ENCODE peak calls at places on chromosome 11, in seven cellular contexts. One of them, this sample, is unnamed.
A peak's percentile ranks its signal among the peaks of the same experiment; 100 is the strongest.

GRCh38 chr11:121661796-121662508 is 209.2 kb upstream of the SORL1-AS1 start:
- DNase-seq in activated CD4-positive, alpha-beta T cell treated with anti-CD3 and anti-CD28 coated beads, Interleukin-2, amount 50 U/mL, for 1 hour: no peak
- DNase-seq in stimulated activated CD4-positive, alpha-beta T cell treated with anti-CD3 and anti-CD28 coated beads, TNF-alpha, amount 100 ng/mL, for 1 hour: no peak
- DNase-seq in T-helper 9 cell: no peak
- DNase-seq in naive B cell: no peak
- DNase-seq in activated naive CD4-positive, alpha-beta T cell treated with anti-CD3 and anti-CD28 coated beads, Interleukin-2, amount 50 U/mL, for 72 hours: no peak
- DNase-seq in HL-60: no peak
- DNase-seq in this sample: no peak

GRCh38 chr11:60700689-60701508 is 1.5 kb downstream of the MS4A8 start:
- DNase-seq in T-helper 9 cell: no peak
- DNase-seq in activated naive CD4-positive, alpha-beta T cell treated with anti-CD3 and anti-CD28 coated beads, Interleukin-2, amount 50 U/mL, for 72 hours: no peak
- DNase-seq in HL-60: no peak
- DNase-seq in stimulated activated CD4-positive, alpha-beta T cell treated with anti-CD3 and anti-CD28 coated beads, TNF-alpha, amount 100 ng/mL, for 1 hour: no peak
- DNase-seq in naive B cell: no peak
- DNase-seq in activated CD4-positive, alpha-beta T cell treated with anti-CD3 and anti-CD28 coated beads, Interleukin-2, amount 50 U/mL, for 1 hour: no peak
- DNase-seq in this sample: peak; percentile 39

GRCh38 chr11:70483077-70483861 is 84.9 kb downstream of the CTTN start:
- DNase-seq in activated naive CD4-positive, alpha-beta T cell treated with anti-CD3 and anti-CD28 coated beads, Interleukin-2, amount 50 U/mL, for 72 hours: no peak
- DNase-seq in T-helper 9 cell: no peak
- DNase-seq in stimulated activated CD4-positive, alpha-beta T cell treated with anti-CD3 and anti-CD28 coated beads, TNF-alpha, amount 100 ng/mL, for 1 hour: no peak
- DNase-seq in activated CD4-positive, alpha-beta T cell treated with anti-CD3 and anti-CD28 coated beads, Interleukin-2, amount 50 U/mL, for 1 hour: no peak
- DNase-seq in HL-60: peak; percentile 42
- DNase-seq in naive B cell: no peak
- DNase-seq in this sample: no peak

GRCh38 chr11:94131363-94132115 is 2.9 kb downstream of the PANX1 start:
- DNase-seq in activated CD4-positive, alpha-beta T cell treated with anti-CD3 and anti-CD28 coated beads, Interleukin-2, amount 50 U/mL, for 1 hour: no peak
- DNase-seq in activated naive CD4-positive, alpha-beta T cell treated with anti-CD3 and anti-CD28 coated beads, Interleukin-2, amount 50 U/mL, for 72 hours: no peak
- DNase-seq in naive B cell: no peak
- DNase-seq in stimulated activated CD4-positive, alpha-beta T cell treated with anti-CD3 and anti-CD28 coated beads, TNF-alpha, amount 100 ng/mL, for 1 hour: no peak
- DNase-seq in HL-60: no peak
- DNase-seq in T-helper 9 cell: no peak
- DNase-seq in this sample: no peak

GRCh38 chr11:3859373-3859881 is 4.0 kb downstream of the STIM1 start:
- DNase-seq in activated CD4-positive, alpha-beta T cell treated with anti-CD3 and anti-CD28 coated beads, Interleukin-2, amount 50 U/mL, for 1 hour: no peak
- DNase-seq in activated naive CD4-positive, alpha-beta T cell treated with anti-CD3 and anti-CD28 coated beads, Interleukin-2, amount 50 U/mL, for 72 hours: peak; percentile 29
- DNase-seq in T-helper 9 cell: no peak
- DNase-seq in HL-60: no peak
- DNase-seq in stimulated activated CD4-positive, alpha-beta T cell treated with anti-CD3 and anti-CD28 coated beads, TNF-alpha, amount 100 ng/mL, for 1 hour: no peak
- DNase-seq in naive B cell: no peak
- DNase-seq in this sample: no peak

GRCh38 chr11:13368041-13368446 is 90.5 kb downstream of the BMAL1 start:
- DNase-seq in HL-60: no peak
- DNase-seq in T-helper 9 cell: no peak
- DNase-seq in activated CD4-positive, alpha-beta T cell treated with anti-CD3 and anti-CD28 coated beads, Interleukin-2, amount 50 U/mL, for 1 hour: no peak
- DNase-seq in activated naive CD4-positive, alpha-beta T cell treated with anti-CD3 and anti-CD28 coated beads, Interleukin-2, amount 50 U/mL, for 72 hours: no peak
- DNase-seq in stimulated activated CD4-positive, alpha-beta T cell treated with anti-CD3 and anti-CD28 coated beads, TNF-alpha, amount 100 ng/mL, for 1 hour: no peak
- DNase-seq in naive B cell: no peak
- DNase-seq in this sample: no peak

GRCh38 chr11:15190611-15191010 is 75.9 kb downstream of the INSC start:
- DNase-seq in T-helper 9 cell: no peak
- DNase-seq in activated CD4-positive, alpha-beta T cell treated with anti-CD3 and anti-CD28 coated beads, Interleukin-2, amount 50 U/mL, for 1 hour: no peak
- DNase-seq in stimulated activated CD4-positive, alpha-beta T cell treated with anti-CD3 and anti-CD28 coated beads, TNF-alpha, amount 100 ng/mL, for 1 hour: no peak
- DNase-seq in activated naive CD4-positive, alpha-beta T cell treated with anti-CD3 and anti-CD28 coated beads, Interleukin-2, amount 50 U/mL, for 72 hours: no peak
- DNase-seq in HL-60: no peak
- DNase-seq in naive B cell: no peak
- DNase-seq in this sample: no peak

GRCh38 chr11:95138448-95138847 is 48.8 kb downstream of the ENDOD1 start:
- DNase-seq in HL-60: no peak
- DNase-seq in activated CD4-positive, alpha-beta T cell treated with anti-CD3 and anti-CD28 coated beads, Interleukin-2, amount 50 U/mL, for 1 hour: no peak
- DNase-seq in activated naive CD4-positive, alpha-beta T cell treated with anti-CD3 and anti-CD28 coated beads, Interleukin-2, amount 50 U/mL, for 72 hours: no peak
- DNase-seq in stimulated activated CD4-positive, alpha-beta T cell treated with anti-CD3 and anti-CD28 coated beads, TNF-alpha, amount 100 ng/mL, for 1 hour: no peak
- DNase-seq in naive B cell: no peak
- DNase-seq in T-helper 9 cell: no peak
- DNase-seq in this sample: no peak

GRCh38 chr11:17164361-17165246 is 43.2 kb downstream of the PIK3C2A start:
- DNase-seq in stimulated activated CD4-positive, alpha-beta T cell treated with anti-CD3 and anti-CD28 coated beads, TNF-alpha, amount 100 ng/mL, for 1 hour: no peak
- DNase-seq in activated naive CD4-positive, alpha-beta T cell treated with anti-CD3 and anti-CD28 coated beads, Interleukin-2, amount 50 U/mL, for 72 hours: no peak
- DNase-seq in activated CD4-positive, alpha-beta T cell treated with anti-CD3 and anti-CD28 coated beads, Interleukin-2, amount 50 U/mL, for 1 hour: no peak
- DNase-seq in T-helper 9 cell: no peak
- DNase-seq in HL-60: peak; percentile 28
- DNase-seq in naive B cell: no peak
- DNase-seq in this sample: no peak

GRCh38 chr11:75013051-75013450 is 24.3 kb downstream of the NEU3 start:
- DNase-seq in naive B cell: no peak
- DNase-seq in HL-60: no peak
- DNase-seq in activated naive CD4-positive, alpha-beta T cell treated with anti-CD3 and anti-CD28 coated beads, Interleukin-2, amount 50 U/mL, for 72 hours: no peak
- DNase-seq in activated CD4-positive, alpha-beta T cell treated with anti-CD3 and anti-CD28 coated beads, Interleukin-2, amount 50 U/mL, for 1 hour: no peak
- DNase-seq in stimulated activated CD4-positive, alpha-beta T cell treated with anti-CD3 and anti-CD28 coated beads, TNF-alpha, amount 100 ng/mL, for 1 hour: no peak
- DNase-seq in T-helper 9 cell: no peak
- DNase-seq in this sample: no peak

GRCh38 chr11:62140302-62141110 is 16.7 kb downstream of the INCENP start:
- DNase-seq in stimulated activated CD4-positive, alpha-beta T cell treated with anti-CD3 and anti-CD28 coated beads, TNF-alpha, amount 100 ng/mL, for 1 hour: no peak
- DNase-seq in activated naive CD4-positive, alpha-beta T cell treated with anti-CD3 and anti-CD28 coated beads, Interleukin-2, amount 50 U/mL, for 72 hours: no peak
- DNase-seq in HL-60: no peak
- DNase-seq in T-helper 9 cell: no peak
- DNase-seq in activated CD4-positive, alpha-beta T cell treated with anti-CD3 and anti-CD28 coated beads, Interleukin-2, amount 50 U/mL, for 1 hour: no peak
- DNase-seq in naive B cell: no peak
- DNase-seq in this sample: no peak

This sample was measured in iPS DF 6.9.